ENCODE peak calls at places on chromosomes 13 and 19, in ten cellular contexts. U is RWPE1; W is foreskin keratinocyte; T is left lung; M is CD4-positive, alpha-beta T cell; B is stimulated activated CD8-positive, alpha-beta memory T cell treated with anti-CD3 and anti-CD28 coated beads, Interleukin-15, amount 100 ng/mL, for 4 hours; N is activated naive CD4-positive, alpha-beta T cell; F is stimulated activated CD4-positive, alpha-beta T cell treated with anti-CD3 and anti-CD28 coated beads, Interleukin-1b, Interleukin-23, amount 100 ng/mL, for 1 hour; A is activated effector memory CD4-positive, alpha-beta T cell treated with anti-CD3 and anti-CD28 coated beads, Interleukin-2, amount 50 U/mL, for 16 hours; X is NCI-H1092 treated with DMSO at 0.1 percent for 48 hours. I is an unnamed sample.

GRCh38 chr19:5504115-5504514 is 48.9 kb downstream of the ZNRF4 start:
- DNase-seq in U (no peak), W (no peak), T (no peak), M (no peak), B (no peak), N (no peak), F (no peak), A (no peak), X (no peak), I (no peak)

GRCh38 chr13:22874839-22875238 is 305.9 kb upstream of the SGCG start:
- DNase-seq in U (no peak), W (no peak), T (no peak), M (no peak), B (no peak), N (no peak), F (no peak), A (no peak), X (no peak), I (no peak)

GRCh38 chr13:80359459-80360297 is 18.8 kb upstream of the SPRY2 start:
- DNase-seq in U (no peak), W (no peak), T (no peak), M (no peak), B (no peak), N (no peak), F (no peak), A (no peak), X (peak), I (no peak)

GRCh38 chr19:17026041-17026658 is 460 bp downstream of the CPAMD8 start:
- DNase-seq in U (no peak), W (no peak), T (peak), M (no peak), B (no peak), N (no peak), F (no peak), A (peak), X (no peak), I (no peak)

GRCh38 chr19:1974381-1975066 is 33.6 kb downstream of the CSNK1G2 start:
- DNase-seq in U (no peak), W (no peak), T (no peak), M (no peak), B (no peak), N (no peak), F (no peak), A (no peak), X (no peak), I (no peak)

GRCh38 chr19:38149597-38149996 is 74.4 kb downstream of the DPF1 start:
- DNase-seq in U (no peak), W (no peak), T (no peak), M (no peak), B (no peak), N (no peak), F (no peak), A (no peak), X (no peak), I (peak)

GRCh38 chr13:67168384-67168783 is 61.8 kb downstream of the PCDH9 start:
- DNase-seq in U (no peak), W (no peak), T (no peak), M (no peak), B (no peak), N (no peak), F (no peak), A (no peak), X (no peak), I (no peak)

GRCh38 chr13:32553720-32554119 is 15.1 kb upstream of the N4BP2L2 start:
- DNase-seq in U (no peak), W (no peak), T (no peak), M (no peak), B (no peak), N (no peak), F (no peak), A (no peak), X (no peak), I (no peak)

GRCh38 chr13:72164811-72165210 is 297.8 kb upstream of the DACH1 start:
- DNase-seq in U (no peak), W (no peak), T (no peak), M (no peak), B (no peak), N (no peak), F (no peak), A (no peak), X (no peak), I (no peak)

GRCh38 chr19:13095934-13096890 is 6.4 kb downstream of the LYL1 start:
- DNase-seq in U (no peak), W (no peak), T (no peak), M (no peak), B (no peak), N (no peak), F (no peak), A (peak), X (no peak), I (no peak)

GRCh38 chr19:39363909-39364457 is 21.8 kb downstream of the SAMD4B start:
- DNase-seq in U (no peak), W (no peak), T (no peak), M (no peak), B (no peak), N (no peak), F (no peak), A (no peak), X (no peak), I (no peak)

GRCh38 chr13:22336460-22336859 is 665.6 kb downstream of the FGF9 start:
- DNase-seq in U (no peak), W (no peak), T (no peak), M (no peak), B (no peak), N (no peak), F (no peak), A (no peak), X (no peak), I (no peak)

GRCh38 chr19:29510701-29511265 is 15.0 kb upstream of the VSTM2B start:
- DNase-seq in U (no peak), W (no peak), T (no peak), M (no peak), B (no peak), N (no peak), F (no peak), A (peak), X (no peak), I (no peak)

GRCh38 chr13:31069808-31070544 is 91.7 kb downstream of the HSPH1 start:
- DNase-seq in U (no peak), W (no peak), T (no peak), M (no peak), B (no peak), N (no peak), F (no peak), A (no peak), X (no peak), I (no peak)

GRCh38 chr13:114089341-114089740 is 43.1 kb downstream of the RASA3 start:
- DNase-seq in U (no peak), W (no peak), T (peak), M (no peak), B (no peak), N (no peak), F (no peak), A (peak), X (no peak), I (no peak)

GRCh38 chr13:63414247-63414646 is 1998.6 kb upstream of the PCDH20 start:
- DNase-seq in U (no peak), W (no peak), T (no peak), M (no peak), B (no peak), N (no peak), F (no peak), A (no peak), X (no peak), I (no peak)

GRCh38 chr13:51590231-51590630 is 6.0 kb downstream of the WDFY2 start:
- DNase-seq in U (no peak), W (no peak), T (no peak), M (no peak), B (no peak), N (no peak), F (no peak), A (no peak), X (no peak), I (no peak)

GRCh38 chr19:54325631-54326030 is 12.7 kb upstream of the LILRA5 start:
- DNase-seq in U (no peak), W (no peak), T (no peak), M (no peak), B (no peak), N (no peak), F (no peak), A (no peak), X (no peak), I (no peak)

GRCh38 chr13:113109151-113110047 is 3.8 kb downstream of the F7 start:
- DNase-seq in U (no peak), W (no peak), T (peak), M (no peak), B (no peak), N (no peak), F (no peak), A (no peak), X (no peak), I (no peak)

GRCh38 chr19:4567584-4568071 is 8.1 kb upstream of the SEMA6B start:
- DNase-seq in U (no peak), W (no peak), T (no peak), M (peak), B (peak), N (peak), F (peak), A (peak), X (no peak), I (no peak)

GRCh38 chr13:44240611-44241010 is 133.0 kb upstream of the SERP2 start:
- DNase-seq in U (no peak), W (no peak), T (no peak), M (no peak), B (no peak), N (no peak), F (no peak), A (no peak), X (no peak), I (no peak)

GRCh38 chr13:110665491-110666254 is 40.2 kb downstream of the CARS2 start:
- DNase-seq in U (no peak), W (no peak), T (no peak), M (no peak), B (no peak), N (no peak), F (no peak), A (no peak), X (no peak), I (no peak)

GRCh38 chr13:28451482-28452217 is 43.3 kb downstream of the FLT1 start:
- DNase-seq in U (no peak), W (no peak), T (no peak), M (no peak), B (no peak), N (no peak), F (no peak), A (no peak), X (no peak), I (no peak)

GRCh38 chr13:90613076-90613795 is 734.3 kb upstream of the MIR17HG start:
- DNase-seq in U (no peak), W (no peak), T (no peak), M (no peak), B (no peak), N (no peak), F (no peak), A (no peak), X (no peak), I (no peak)

GRCh38 chr19:45973564-45974338 is at the start of gene NOVA2:
- DNase-seq in U (peak), W (no peak), T (peak), M (no peak), B (no peak), N (no peak), F (no peak), A (peak), X (peak), I (no peak)

GRCh38 chr19:31205887-31206518 is 143.2 kb downstream of the TSHZ3 start:
- DNase-seq in U (no peak), W (no peak), T (no peak), M (no peak), B (no peak), N (no peak), F (no peak), A (no peak), X (no peak), I (no peak)

GRCh38 chr19:17952041-17952976 is 14.6 kb upstream of the KCNN1 start:
- DNase-seq in U (no peak), W (no peak), T (no peak), M (no peak), B (no peak), N (no peak), F (no peak), A (peak), X (peak), I (no peak)

GRCh38 chr13:48400820-48401219 is 12.1 kb downstream of the LPAR6 start:
- DNase-seq in U (peak), W (peak), T (no peak), M (no peak), B (no peak), N (no peak), F (no peak), A (no peak), X (no peak), I (no peak)